ENCODE peak calls at places on chromosome 17, in four cellular contexts. A is activated CD8-positive, alpha-beta T cell treated with anti-CD3 and anti-CD28 coated beads for 36 hours; M is lung; R is CD8-positive, alpha-beta T cell. Q is an unnamed sample.

GRCh38 chr17:17422641-17423040 is 54.2 kb upstream of the MED9 start:
- DNase-seq in R (no peak), A (no peak), M (no peak), Q (no peak)

GRCh38 chr17:72439893-72440502 is 319.2 kb downstream of the SOX9 start:
- DNase-seq in A (no peak), M (no peak), R (no peak), Q (no peak)

GRCh38 chr17:5809580-5810188 is 225.4 kb upstream of the NLRP1 start:
- DNase-seq in M (no peak), A (no peak), R (no peak), Q (no peak)

GRCh38 chr17:8875957-8876356 is 8.5 kb upstream of the PIK3R6 start:
- DNase-seq in R (no peak), M (no peak), A (no peak), Q (no peak)

GRCh38 chr17:41769985-41770384 is 16.5 kb downstream of the JUP start:
- DNase-seq in A (no peak), R (no peak), M (no peak), Q (no peak)

GRCh38 chr17:1592751-1593629 is 30.4 kb upstream of the PITPNA start:
- DNase-seq in R (no peak), M (no peak), A (peak), Q (peak)

GRCh38 chr17:16936536-16937310 is 35.2 kb downstream of the TNFRSF13B start:
- DNase-seq in R (no peak), A (no peak), M (no peak), Q (no peak)

GRCh38 chr17:59266748-59267147 is 46.4 kb downstream of the GDPD1 start:
- DNase-seq in A (no peak), R (no peak), M (no peak), Q (no peak)

GRCh38 chr17:78112508-78113471 is 15.8 kb downstream of the TMC6 start:
- DNase-seq in R (peak), A (peak), M (peak), Q (peak)

GRCh38 chr17:68057531-68057952 is 22.0 kb downstream of the KPNA2 start:
- DNase-seq in R (peak), M (no peak), A (peak), Q (no peak)

GRCh38 chr17:46046957-46047356 is 47.9 kb downstream of the STH start:
- DNase-seq in M (no peak), R (no peak), A (no peak), Q (no peak)

GRCh38 chr17:48103379-48103715 is 2.1 kb upstream of the CBX1 start:
- DNase-seq in R (no peak), M (no peak), A (no peak), Q (no peak)

GRCh38 chr17:4340914-4341615 is 25.4 kb downstream of the UBE2G1 start:
- DNase-seq in M (no peak), A (no peak), R (no peak), Q (peak)

GRCh38 chr17:56717471-56717870 is 116.2 kb downstream of the C17orf67 start:
- DNase-seq in A (no peak), R (no peak), M (no peak), Q (no peak)

GRCh38 chr17:36600477-36600876 is 906 bp upstream of the MRM1 start:
- DNase-seq in A (no peak), M (no peak), R (no peak), Q (no peak)

GRCh38 chr17:78325076-78325712 is 34.7 kb downstream of the SOCS3 start:
- DNase-seq in M (no peak), R (no peak), A (no peak), Q (no peak)

GRCh38 chr17:43879723-43880419 is 27.5 kb downstream of the MPP2 start:
- DNase-seq in A (no peak), M (no peak), R (no peak), Q (no peak)

GRCh38 chr17:16870253-16871245 is 101.4 kb downstream of the TNFRSF13B start:
- DNase-seq in M (no peak), R (no peak), A (no peak), Q (no peak)

DNA sequence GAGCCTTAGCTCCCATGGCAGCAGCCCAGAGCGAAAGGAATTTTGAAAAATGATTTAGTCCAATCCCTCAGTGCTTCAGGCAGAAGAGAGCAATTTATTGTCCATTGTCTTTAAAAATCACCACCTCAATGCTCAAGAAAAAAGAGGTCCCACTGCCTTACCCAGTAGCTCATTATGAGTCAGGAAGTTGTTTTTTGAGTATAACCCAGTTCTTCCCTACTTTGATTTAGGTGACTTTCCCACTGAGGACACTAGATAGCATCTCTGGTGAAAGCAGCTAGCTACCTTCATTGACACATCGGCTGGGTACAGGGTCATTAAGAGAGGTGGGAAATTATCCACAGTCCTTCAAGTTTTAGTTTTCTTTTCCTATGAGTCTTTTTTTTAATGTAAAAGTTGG is 40.7 kb downstream of the PECAM1 start:
- DNase-seq in A (no peak), R (no peak), M (no peak), Q (no peak)
- TF ChIP-seq CTCF in A (no peak), R (no peak), M (no peak), Q (no peak)

GRCh38 chr17:81404557-81405165 is 9.4 kb downstream of the BAHCC1 start:
- DNase-seq in R (no peak), M (no peak), A (no peak), Q (no peak)

GRCh38 chr17:81401727-81402529 is 6.7 kb downstream of the BAHCC1 start:
- DNase-seq in R (no peak), A (peak), M (no peak), Q (peak)

GRCh38 chr17:81403671-81404534 is 8.6 kb downstream of the BAHCC1 start:
- DNase-seq in M (no peak), R (no peak), A (no peak), Q (no peak)

GRCh38 chr17:81402530-81402941 is 7.3 kb downstream of the BAHCC1 start:
- DNase-seq in M (no peak), R (no peak), A (no peak), Q (no peak)

DNA sequence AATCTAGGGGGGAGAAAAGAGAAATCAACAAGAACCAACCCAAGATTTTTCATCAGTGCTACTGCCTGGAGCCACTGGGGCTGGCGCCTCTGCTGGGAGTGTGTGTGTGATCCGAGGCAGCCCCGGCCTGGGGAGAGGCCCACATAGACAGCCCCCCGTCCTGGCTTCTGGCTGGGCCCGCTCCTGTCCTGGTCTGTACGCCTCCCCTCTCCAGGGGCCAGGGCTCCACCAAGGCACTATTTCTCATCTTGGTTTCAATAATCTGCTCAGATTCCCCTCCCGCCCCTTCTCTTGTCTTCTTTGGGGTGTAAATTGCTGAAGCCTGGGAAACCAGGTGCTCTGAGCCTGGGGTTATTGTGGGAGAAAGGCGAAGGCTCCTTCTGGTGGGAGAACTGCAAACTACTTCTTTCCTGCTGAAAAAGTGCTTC is 7.8 kb downstream of the BAHCC1 start:
- DNase-seq in M (no peak), R (no peak), A (no peak), Q (no peak)
- TF ChIP-seq CTCF in M (no peak), R (no peak), A (no peak), Q (no peak)

GRCh38 chr17:15457723-15458094 is 9.7 kb downstream of the CDRT4 start:
- DNase-seq in M (no peak), R (no peak), A (no peak), Q (no peak)

GRCh38 chr17:15453782-15454181 is 13.6 kb downstream of the CDRT4 start:
- DNase-seq in M (no peak), A (no peak), R (no peak), Q (no peak)

GRCh38 chr17:15454328-15454727 is 13.1 kb downstream of the CDRT4 start:
- DNase-seq in R (no peak), M (no peak), A (no peak), Q (no peak)

GRCh38 chr17:15456486-15456885 is 10.9 kb downstream of the CDRT4 start:
- DNase-seq in A (no peak), M (no peak), R (no peak), Q (no peak)

GRCh38 chr17:15456972-15457722 is 10.3 kb downstream of the CDRT4 start:
- DNase-seq in A (no peak), M (peak), R (no peak), Q (no peak)
- TF ChIP-seq CTCF in A (no peak), M (no peak), R (no peak), Q (no peak)

DNA sequence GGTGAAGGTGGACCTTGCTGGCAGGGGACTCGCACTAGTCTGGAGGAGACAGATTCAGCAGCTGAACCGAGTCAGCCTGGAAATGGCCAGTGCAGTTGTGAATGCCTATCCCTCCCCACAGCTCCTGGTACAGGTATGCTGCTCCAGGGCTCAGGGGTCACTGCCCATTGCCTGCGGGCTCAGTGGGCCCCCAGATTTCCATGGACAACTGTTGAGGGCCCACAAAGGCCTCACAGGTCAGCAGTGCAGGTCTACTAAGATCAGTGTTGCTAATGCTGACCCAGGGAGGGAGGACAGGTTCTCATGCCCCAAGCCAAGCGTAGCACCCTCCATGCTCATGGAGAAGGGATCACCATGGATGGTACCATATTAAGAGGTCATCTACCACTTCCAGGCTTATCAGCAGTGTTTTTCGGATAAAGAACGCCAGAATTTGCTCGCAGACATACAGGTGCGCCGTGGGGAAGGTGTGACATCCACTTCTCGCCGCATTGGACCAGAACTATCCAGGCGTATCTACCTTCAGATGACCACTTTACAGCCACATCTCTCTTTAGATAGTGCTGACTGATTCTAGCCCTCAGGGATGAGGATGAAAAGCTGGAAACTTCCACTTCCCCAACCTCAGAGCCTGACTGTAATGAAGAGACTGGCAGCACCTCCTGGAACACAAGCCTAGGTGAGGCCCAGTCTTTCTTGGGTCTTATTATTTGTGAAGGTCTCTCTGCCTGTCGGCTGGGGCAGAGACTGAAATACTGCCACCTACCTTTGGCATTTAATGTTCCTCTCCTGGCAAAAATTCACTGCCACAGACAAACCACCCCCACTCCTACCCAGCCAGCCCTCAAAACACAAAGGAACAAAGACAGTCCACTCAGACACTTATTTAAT is 7.6 kb downstream of the EME1 start:
- DNase-seq in A (no peak), R (no peak), M (no peak), Q (no peak)
- TF ChIP-seq CTCF in A (no peak), R (no peak), M (no peak), Q (peak)

DNA sequence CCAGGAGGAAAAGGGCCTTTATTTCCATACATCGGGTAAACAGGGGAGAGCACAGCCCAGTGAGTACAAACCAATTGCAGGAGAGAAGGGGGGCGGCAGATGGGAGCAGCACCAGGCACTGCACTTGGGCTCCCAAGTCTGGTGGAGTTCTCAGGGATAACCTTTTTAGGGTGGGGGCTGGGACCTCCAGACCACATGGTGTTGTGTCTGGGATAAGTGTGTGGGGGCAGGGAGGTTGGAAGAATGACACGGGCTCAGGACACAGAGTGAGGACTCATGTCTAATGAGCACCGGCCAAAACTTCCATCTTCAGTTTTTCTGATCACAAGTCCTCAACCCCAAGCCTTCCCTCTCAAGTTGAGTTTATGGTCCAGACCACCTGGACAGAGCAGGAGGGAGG is 30.6 kb downstream of the PIPOX start:
- DNase-seq in A (no peak), R (no peak), M (no peak), Q (no peak)
- TF ChIP-seq CTCF in A (no peak), R (no peak), M (no peak), Q (no peak)

GRCh38 chr17:69059458-69060205 is 1.1 kb downstream of the ABCA9 start:
- DNase-seq in R (no peak), M (no peak), A (no peak), Q (no peak)

GRCh38 chr17:69057280-69057679 is 3.4 kb downstream of the ABCA9 start:
- DNase-seq in M (no peak), R (no peak), A (no peak), Q (no peak)

GRCh38 chr17:69056179-69056823 is 4.4 kb downstream of the ABCA9 start:
- DNase-seq in M (no peak), A (no peak), R (no peak), Q (no peak)

GRCh38 chr17:69060835-69061234 is at the start of gene ABCA9:
- DNase-seq in M (no peak), A (no peak), R (no peak), Q (no peak)

GRCh38 chr17:69058165-69058564 is 2.6 kb downstream of the ABCA9 start:
- DNase-seq in R (no peak), A (no peak), M (no peak), Q (no peak)
- TF ChIP-seq CTCF in R (no peak), A (no peak), M (no peak), Q (no peak)

Q was measured in GM10248.